ENCODE peak calls at places on chromosomes 16 and 17, in four cellular contexts. B is GM23338, W is NCI-H2029 treated with DMSO at 0.1 percent for 48 hours, Z is NCI-H1436. M is an unnamed sample.

GRCh38 chr17:43475494-43476089 is 8.2 kb upstream of the DHX8 start:
- DNase-seq in B (no peak), Z (no peak), W (no peak), M (no peak)

GRCh38 chr17:57424777-57425188 is 168.5 kb downstream of the MSI2 start:
- DNase-seq in Z (no peak), B (no peak), W (no peak), M (peak)

GRCh38 chr16:83891742-83892141 is 7.2 kb upstream of the MLYCD start:
- DNase-seq in B (no peak), Z (no peak), W (no peak), M (no peak)

GRCh38 chr16:1282275-1282995 is 26.6 kb downstream of the TPSD1 start:
- DNase-seq in W (no peak), Z (no peak), B (no peak), M (no peak)

GRCh38 chr17:49494937-49495841 is at the start of gene NGFR:
- DNase-seq in W (no peak), Z (peak), B (peak), M (peak)

GRCh38 chr16:74309789-74310781 is 13.5 kb downstream of the PSMD7 start:
- DNase-seq in B (peak), W (no peak), Z (peak), M (peak)

GRCh38 chr17:53454337-53454736 is 368.4 kb upstream of the KIF2B start:
- DNase-seq in Z (no peak), W (no peak), B (peak), M (peak)

GRCh38 chr17:82835766-82836512 is 3.9 kb downstream of the ZNF750 start:
- DNase-seq in W (no peak), Z (peak), B (peak), M (no peak)

GRCh38 chr16:68658258-68658973 is 13.3 kb downstream of the CDH3 start:
- DNase-seq in Z (no peak), W (no peak), B (no peak), M (peak)

GRCh38 chr17:73478768-73479424 is 165.3 kb downstream of the SDK2 start:
- DNase-seq in B (peak), Z (no peak), W (no peak), M (peak)

GRCh38 chr16:81553814-81554675 is 109.4 kb downstream of the CMIP start:
- DNase-seq in Z (no peak), W (no peak), B (no peak), M (peak)

GRCh38 chr16:89056592-89056991 is 37.1 kb upstream of the ACSF3 start:
- DNase-seq in Z (no peak), B (no peak), W (no peak), M (no peak)

GRCh38 chr17:70165383-70165782 is 3.9 kb upstream of the KCNJ2 start:
- DNase-seq in W (no peak), Z (no peak), B (no peak), M (no peak)

GRCh38 chr16:50183316-50183715 is 30.2 kb downstream of the TENT4B start:
- DNase-seq in W (no peak), Z (no peak), B (no peak), M (no peak)

GRCh38 chr16:54055864-54056263 is 230.7 kb downstream of the IRX3 start:
- DNase-seq in Z (no peak), W (no peak), B (no peak), M (no peak)